ENCODE peak calls at places on chromosome 20, in ten cellular contexts. Z is ovary, A is A549, T is stomach, U is breast epithelium, L is prostate gland, Q is transverse colon, R is heart left ventricle, V is esophagus muscularis mucosa, O is uterus. P is an unnamed sample.

GRCh38 chr20:48658198-48658476 is 169.7 kb downstream of the PREX1 start:
- DNase-seq in Z (no peak), A (no peak), T (no peak), U (no peak), L (no peak), Q (no peak), R (no peak), V (no peak), O (no peak), P (no peak)

GRCh38 chr20:32365560-32365959 is 7.4 kb downstream of the ASXL1 start:
- DNase-seq in Z (no peak), A (no peak), T (no peak), U (no peak), L (no peak), Q (no peak), R (no peak), V (no peak), O (no peak), P (no peak)

GRCh38 chr20:34579191-34579661 is 20.7 kb downstream of the MAP1LC3A start:
- DNase-seq in Z (no peak), A (no peak), T (peak; percentile 70), U (no peak), L (peak; percentile 76), Q (peak; percentile 83), R (peak; percentile 81), V (peak; percentile 90), O (peak; percentile 74), P (no peak)

GRCh38 chr20:5945963-5946362 is 4.4 kb downstream of the TRMT6 start:
- DNase-seq in Z (no peak), A (no peak), T (no peak), U (no peak), L (no peak), Q (no peak), R (no peak), V (no peak), O (no peak), P (no peak)

GRCh38 chr20:32329817-32330554 is 28.1 kb upstream of the ASXL1 start:
- DNase-seq in Z (no peak), A (no peak), T (no peak), U (no peak), L (no peak), Q (no peak), R (no peak), V (no peak), O (no peak), P (no peak)

GRCh38 chr20:49925901-49926454 is 10.2 kb upstream of the RNF114 start:
- DNase-seq in Z (no peak), A (no peak), T (no peak), U (no peak), L (no peak), Q (no peak), R (no peak), V (no peak), O (no peak), P (no peak)

GRCh38 chr20:14878676-14879019 is 541.2 kb upstream of the FLRT3 start:
- DNase-seq in Z (no peak), A (no peak), T (no peak), U (no peak), L (no peak), Q (no peak), R (no peak), V (no peak), O (no peak), P (no peak)

GRCh38 chr20:53738039-53738944 is 144.7 kb upstream of the ZNF217 start:
- DNase-seq in Z (peak; percentile 25), A (peak; percentile 67), T (peak; percentile 85), U (peak; percentile 84), L (peak; percentile 94), Q (peak; percentile 47), R (peak; percentile 70), V (no peak), O (peak; percentile 70), P (no peak)

GRCh38 chr20:11350126-11351005 is 567.3 kb upstream of the BTBD3 start:
- DNase-seq in Z (no peak), A (no peak), T (no peak), U (no peak), L (peak; percentile 66), Q (no peak), R (no peak), V (no peak), O (peak; percentile 20), P (no peak)

GRCh38 chr20:51434556-51435256 is 107.8 kb downstream of the NFATC2 start:
- DNase-seq in Z (no peak), A (no peak), T (no peak), U (no peak), L (no peak), Q (no peak), R (no peak), V (no peak), O (no peak), P (no peak)

DNA sequence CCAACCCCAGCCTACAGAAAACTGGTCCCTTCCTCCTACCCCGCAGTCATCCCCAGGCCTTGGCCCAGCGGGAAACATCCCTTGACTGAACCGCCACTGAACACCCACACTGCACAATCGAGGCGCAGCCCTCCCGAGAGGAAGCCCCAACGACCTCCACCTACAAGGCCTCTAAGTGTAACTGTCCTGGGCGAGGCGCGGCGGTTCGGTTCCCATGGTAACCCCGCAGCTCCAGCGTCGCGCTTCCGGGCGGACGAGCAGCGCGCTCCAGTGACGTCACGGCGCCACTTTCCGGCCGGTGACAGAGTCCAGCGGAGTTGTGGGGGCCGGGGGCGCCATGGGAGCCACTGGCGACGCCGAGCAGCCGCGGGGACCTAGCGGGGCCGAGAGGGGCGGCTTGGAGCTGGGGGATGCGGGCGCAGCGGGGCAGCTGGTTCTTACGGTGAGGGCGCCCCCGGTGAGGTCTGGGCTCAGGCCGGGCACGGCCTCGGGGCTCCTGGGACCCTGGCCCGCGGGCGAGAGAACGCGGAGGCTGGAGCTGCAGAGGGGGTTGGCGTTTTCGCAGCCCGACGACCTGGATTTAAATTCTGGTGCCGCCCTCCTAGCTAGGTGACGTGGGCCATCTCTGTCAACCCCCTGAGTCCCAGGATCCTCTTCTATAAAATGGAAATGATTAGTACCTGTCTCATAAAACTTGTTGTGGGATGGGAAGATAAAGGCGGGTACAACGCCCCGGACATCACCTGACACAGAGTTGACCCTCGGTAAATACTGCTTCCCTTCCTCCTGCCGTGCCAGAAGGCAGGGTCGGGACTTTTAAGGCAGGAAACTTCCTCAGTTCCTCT is at the start of the genes DNTTIP1 and WFDC3:
- DNase-seq in Z (peak; percentile 93), A (peak; percentile 76), T (peak; percentile 92), U (peak; percentile 89), L (peak; percentile 81), Q (peak; percentile 95), R (peak; percentile 95), V (peak; percentile 97), O (peak; percentile 90), P (peak; percentile 86)
- TF ChIP-seq POLR2A in Z (peak; percentile 74), A (peak; percentile 70), T (no peak), U (peak; percentile 56), L (peak; percentile 60), Q (peak; percentile 89), R (peak; percentile 75), V (peak; percentile 83), O (peak; percentile 84), P (no peak)

DNA sequence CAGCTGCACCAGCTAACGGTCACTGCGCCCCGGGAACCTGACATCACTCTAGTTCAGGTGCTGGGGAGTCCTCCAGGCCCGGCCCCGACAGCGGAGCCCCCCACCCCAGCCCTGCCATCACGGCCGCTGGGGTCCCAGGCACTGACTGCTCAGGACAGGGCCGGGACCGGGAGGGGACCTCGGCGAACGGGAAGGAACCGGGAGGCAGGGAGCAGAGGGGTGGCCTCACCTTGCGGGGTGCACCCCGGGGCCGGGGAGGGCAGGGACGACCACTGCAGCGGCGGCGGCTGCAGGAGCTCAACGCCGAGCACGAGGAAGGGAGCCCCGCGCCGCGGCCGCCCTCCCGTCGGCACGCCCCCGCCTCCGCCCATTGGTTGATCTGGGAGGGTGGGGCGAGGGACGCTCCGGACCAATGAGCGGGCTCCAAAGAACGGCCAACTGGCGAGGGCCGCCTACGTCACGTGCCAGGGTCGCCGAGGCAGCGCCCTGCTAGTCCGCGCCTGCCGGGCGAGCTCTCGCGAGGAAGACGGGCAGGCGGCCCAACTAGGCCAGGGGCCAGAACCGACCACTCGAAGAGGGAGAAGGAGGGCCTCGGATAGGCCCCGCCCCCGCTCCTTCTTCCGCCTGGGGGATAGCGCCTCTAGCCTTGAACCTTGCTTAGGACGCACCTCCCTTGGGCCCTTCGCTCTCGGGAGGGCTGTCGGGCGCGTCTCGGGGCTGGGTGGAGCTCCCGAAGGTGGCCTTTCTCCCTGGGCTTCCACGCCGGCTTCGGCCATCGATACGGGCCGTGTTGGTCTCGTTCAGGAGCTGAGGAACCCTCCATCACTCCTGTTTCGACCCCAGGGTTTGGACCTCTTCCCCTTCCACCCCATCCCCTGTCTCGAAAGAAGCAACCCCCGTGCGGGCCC is at the start of gene ADISSP:
- DNase-seq in Z (peak; percentile 100), A (peak; percentile 99), T (peak; percentile 99), U (peak; percentile 98), L (peak; percentile 97), Q (peak; percentile 99), R (peak; percentile 99), V (peak; percentile 100), O (peak; percentile 98), P (peak; percentile 99)
- TF ChIP-seq POLR2A in Z (peak; percentile 67), A (peak; percentile 94), T (no peak), U (no peak), L (peak; percentile 74), Q (peak; percentile 70), R (peak; percentile 69), V (no peak), O (peak; percentile 75), P (peak; percentile 64)

DNA sequence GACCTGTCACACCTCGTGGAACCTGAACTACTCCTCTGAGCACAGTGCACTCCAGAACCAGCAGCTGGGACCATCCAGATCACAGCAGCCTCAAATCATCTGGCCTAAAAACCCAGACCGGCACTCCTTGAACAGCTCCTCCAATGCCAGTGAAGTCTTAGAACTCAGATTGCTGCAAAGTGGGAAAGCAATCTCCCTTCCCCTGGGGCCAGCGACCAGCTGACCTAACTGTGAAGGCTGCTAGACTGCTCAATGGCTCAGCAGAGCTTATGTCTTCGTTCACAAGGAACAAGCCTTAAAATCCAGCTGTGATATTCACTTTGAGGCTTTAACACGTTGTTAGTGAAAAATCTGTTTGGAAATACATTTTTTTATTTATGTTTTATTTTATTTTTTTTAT is 243.2 kb downstream of the ANKRD60 start:
- DNase-seq in Z (no peak), A (no peak), T (no peak), U (no peak), L (no peak), Q (no peak), R (peak; percentile 65), V (no peak), O (no peak), P (no peak)
- TF ChIP-seq POLR2A in Z (no peak), A (no peak), T (no peak), U (no peak), L (no peak), Q (no peak), R (no peak), V (no peak), O (no peak), P (no peak)

GRCh38 chr20:57473246-57474042 is 51.5 kb downstream of the CTCFL start:
- DNase-seq in Z (peak; percentile 13), A (no peak), T (no peak), U (peak; percentile 40), L (no peak), Q (no peak), R (no peak), V (no peak), O (no peak), P (peak; percentile 68)
- TF ChIP-seq POLR2A in Z (no peak), A (no peak), T (no peak), U (no peak), L (no peak), Q (no peak), R (no peak), V (no peak), O (no peak), P (peak; percentile 41)

P was measured in GM12891.